ENCODE peak calls at places on chromosome 19, in eight cellular contexts. Q is ascending aorta; Y is foreskin fibroblast; J is NCI-H2081; M is activated effector memory CD4-positive, alpha-beta T cell treated with Interleukin-2 at 50 U/mL for 16 hours; V is amygdala; X is left colon; L is SW480. K is an unnamed sample.

GRCh38 chr19:4675346-4675745 is 5.2 kb upstream of the MYDGF start:
- DNase-seq in V (no peak), M (no peak), J (no peak), Q (no peak), L (no peak), X (no peak), Y (no peak), K (no peak)

GRCh38 chr19:36093687-36094086 is 17.3 kb upstream of the OVOL3 start:
- DNase-seq in M (no peak), J (no peak), V (no peak), Y (no peak), X (no peak), L (no peak), Q (no peak), K (no peak)

GRCh38 chr19:5977222-5977784 is 637 bp downstream of the RANBP3 start:
- DNase-seq in V (no peak), M (no peak), X (no peak), J (no peak), L (no peak), Y (no peak), Q (no peak), K (no peak)

GRCh38 chr19:33394006-33394722 is 20.7 kb downstream of the CEBPG start:
- DNase-seq in Y (peak), X (no peak), Q (no peak), V (no peak), J (no peak), L (no peak), M (no peak), K (peak)

GRCh38 chr19:32863841-32864240 is 5.7 kb downstream of the SLC7A9 start:
- DNase-seq in L (no peak), Y (no peak), M (no peak), V (no peak), J (no peak), Q (no peak), X (no peak), K (peak)

GRCh38 chr19:52200044-52200443 is 10.2 kb downstream of the PPP2R1A start:
- DNase-seq in Q (peak), L (no peak), M (no peak), Y (peak), X (no peak), V (no peak), J (no peak), K (peak)

GRCh38 chr19:35710784-35711723 is 6.7 kb downstream of the ZBTB32 start:
- DNase-seq in J (no peak), Q (no peak), X (no peak), V (no peak), L (peak), M (no peak), Y (no peak), K (no peak)

GRCh38 chr19:17025361-17025760 is 1.2 kb downstream of the CPAMD8 start:
- DNase-seq in L (no peak), X (no peak), V (no peak), J (no peak), Y (no peak), Q (no peak), M (no peak), K (no peak)